ENCODE peak calls at places on chromosome 19, in nine cellular contexts. One of them, this sample, is unnamed.

GRCh38 chr19:33416307-33417215 is 43.1 kb downstream of the CEBPG start:
- DNase-seq in NB4: peak
- DNase-seq in breast epithelium: no peak
- DNase-seq in right lobe of liver: peak
- DNase-seq in lower leg skin: no peak
- DNase-seq in esophagus squamous epithelium: no peak
- DNase-seq in heart left ventricle: no peak
- DNase-seq in body of pancreas: peak
- DNase-seq in endothelial cell of umbilical vein: peak
- DNase-seq in this sample: no peak

GRCh38 chr19:2270572-2271515 is 11.1 kb downstream of the PEAK3 start:
- DNase-seq in NB4: peak
- DNase-seq in breast epithelium: peak
- DNase-seq in right lobe of liver: peak
- DNase-seq in lower leg skin: peak
- DNase-seq in esophagus squamous epithelium: peak
- DNase-seq in heart left ventricle: peak
- DNase-seq in body of pancreas: peak
- DNase-seq in endothelial cell of umbilical vein: peak
- DNase-seq in this sample: peak

GRCh38 chr19:2627319-2627829 is 75.1 kb downstream of the GNG7 start:
- DNase-seq in NB4: peak
- DNase-seq in breast epithelium: peak
- DNase-seq in right lobe of liver: peak
- DNase-seq in lower leg skin: peak
- DNase-seq in esophagus squamous epithelium: peak
- DNase-seq in heart left ventricle: peak
- DNase-seq in body of pancreas: peak
- DNase-seq in endothelial cell of umbilical vein: peak
- DNase-seq in this sample: peak

GRCh38 chr19:15246198-15246481 is 13.9 kb upstream of the EPHX3 start:
- DNase-seq in NB4: no peak
- DNase-seq in breast epithelium: no peak
- DNase-seq in right lobe of liver: no peak
- DNase-seq in lower leg skin: no peak
- DNase-seq in esophagus squamous epithelium: no peak
- DNase-seq in heart left ventricle: no peak
- DNase-seq in body of pancreas: no peak
- DNase-seq in endothelial cell of umbilical vein: no peak
- DNase-seq in this sample: no peak

GRCh38 chr19:7771072-7771471 is 8.0 kb downstream of the CLEC4M start:
- DNase-seq in NB4: peak
- DNase-seq in breast epithelium: no peak
- DNase-seq in right lobe of liver: no peak
- DNase-seq in lower leg skin: peak
- DNase-seq in esophagus squamous epithelium: no peak
- DNase-seq in heart left ventricle: no peak
- DNase-seq in body of pancreas: no peak
- DNase-seq in endothelial cell of umbilical vein: no peak
- DNase-seq in this sample: no peak

GRCh38 chr19:7159105-7159933 is 89.8 kb downstream of the ZNF557 start:
- DNase-seq in NB4: peak
- DNase-seq in breast epithelium: no peak
- DNase-seq in right lobe of liver: peak
- DNase-seq in lower leg skin: peak
- DNase-seq in esophagus squamous epithelium: no peak
- DNase-seq in heart left ventricle: peak
- DNase-seq in body of pancreas: no peak
- DNase-seq in endothelial cell of umbilical vein: no peak
- DNase-seq in this sample: peak

GRCh38 chr19:16323532-16323931 is 1.1 kb upstream of the KLF2 start:
- DNase-seq in NB4: no peak
- DNase-seq in breast epithelium: no peak
- DNase-seq in right lobe of liver: no peak
- DNase-seq in lower leg skin: no peak
- DNase-seq in esophagus squamous epithelium: no peak
- DNase-seq in heart left ventricle: no peak
- DNase-seq in body of pancreas: no peak
- DNase-seq in endothelial cell of umbilical vein: no peak
- DNase-seq in this sample: no peak

GRCh38 chr19:926595-927043 is 784 bp downstream of the ARID3A start:
- DNase-seq in NB4: no peak
- DNase-seq in breast epithelium: peak
- DNase-seq in right lobe of liver: peak
- DNase-seq in lower leg skin: no peak
- DNase-seq in esophagus squamous epithelium: no peak
- DNase-seq in heart left ventricle: peak
- DNase-seq in body of pancreas: no peak
- DNase-seq in endothelial cell of umbilical vein: no peak
- DNase-seq in this sample: peak

GRCh38 chr19:51602189-51602854 is 27.9 kb downstream of the SIGLEC5 start:
- DNase-seq in NB4: peak
- DNase-seq in breast epithelium: no peak
- DNase-seq in right lobe of liver: no peak
- DNase-seq in lower leg skin: no peak
- DNase-seq in esophagus squamous epithelium: no peak
- DNase-seq in heart left ventricle: no peak
- DNase-seq in body of pancreas: no peak
- DNase-seq in endothelial cell of umbilical vein: no peak
- DNase-seq in this sample: no peak

DNA sequence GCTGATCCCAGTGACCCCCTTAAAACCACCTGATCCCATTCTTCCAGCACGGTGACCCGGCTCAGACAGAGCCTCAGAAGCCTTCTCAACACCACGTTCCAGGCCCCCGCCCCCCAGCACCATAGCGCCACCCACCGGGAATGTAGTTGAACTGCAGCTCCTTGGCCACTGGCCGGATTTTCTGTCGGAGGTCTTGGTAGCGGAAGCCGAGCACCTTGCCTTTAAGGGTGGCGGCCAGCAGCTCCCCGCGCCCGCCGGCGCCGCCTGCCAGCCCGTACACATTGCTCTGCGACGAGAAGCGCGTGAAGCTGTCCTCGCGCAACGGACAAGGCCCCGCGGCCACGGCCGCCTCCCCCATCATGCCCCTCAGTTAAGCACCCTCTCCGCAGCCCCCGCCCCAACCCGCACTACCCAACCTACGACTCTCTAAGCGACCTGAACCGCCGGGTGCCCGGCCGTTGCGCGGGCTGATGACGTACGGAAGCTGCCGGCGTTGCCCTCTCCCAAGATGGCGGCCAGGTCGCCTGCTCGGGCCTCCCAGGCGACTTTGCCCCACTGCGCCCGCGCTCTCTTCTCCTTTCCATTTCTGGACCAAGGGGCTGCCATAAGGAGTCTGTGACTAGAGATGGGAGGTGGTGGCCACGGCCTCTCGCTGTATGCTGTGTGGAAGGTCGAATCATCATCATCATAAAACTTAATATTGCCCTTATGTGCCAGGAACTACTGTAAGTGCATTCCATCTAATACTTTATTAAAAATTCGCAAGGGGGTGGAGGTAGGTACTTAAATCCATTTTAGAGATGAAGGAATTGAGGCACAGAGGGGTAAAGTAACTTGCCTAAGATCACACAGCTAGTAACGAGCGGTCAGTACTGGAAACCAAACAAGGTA is at the start of gene KPTN:
- DNase-seq in NB4: peak
- DNase-seq in breast epithelium: peak
- DNase-seq in right lobe of liver: peak
- DNase-seq in lower leg skin: peak
- DNase-seq in esophagus squamous epithelium: peak
- DNase-seq in heart left ventricle: peak
- DNase-seq in body of pancreas: peak
- DNase-seq in endothelial cell of umbilical vein: peak
- DNase-seq in this sample: peak
- TF ChIP-seq POLR2A in NB4: peak
- TF ChIP-seq POLR2A in breast epithelium: no peak
- TF ChIP-seq POLR2A in right lobe of liver: peak
- TF ChIP-seq POLR2A in lower leg skin: no peak
- TF ChIP-seq POLR2A in esophagus squamous epithelium: peak
- TF ChIP-seq POLR2A in heart left ventricle: peak
- TF ChIP-seq POLR2A in body of pancreas: peak
- TF ChIP-seq POLR2A in endothelial cell of umbilical vein: peak
- TF ChIP-seq POLR2A in this sample: peak

DNA sequence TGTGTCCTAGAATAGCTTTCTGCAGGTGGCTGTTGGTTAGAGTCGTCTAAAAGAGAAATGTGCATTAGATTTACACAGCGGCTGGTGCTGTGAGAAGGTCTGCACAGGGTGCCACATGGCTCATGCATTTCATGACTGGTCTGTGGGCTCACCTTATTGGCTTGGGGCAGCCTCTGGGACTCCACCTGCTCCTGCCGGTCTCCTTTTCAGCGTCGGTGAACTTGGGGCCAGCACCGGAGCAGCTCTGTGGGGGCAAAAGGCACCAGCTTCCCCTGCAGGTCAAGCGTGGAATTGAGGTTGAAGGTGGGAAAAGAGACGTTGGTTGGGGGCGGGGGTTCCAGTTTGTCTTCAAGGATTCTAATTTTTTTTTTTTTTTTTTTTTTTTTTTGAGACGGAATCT is 3.1 kb upstream of the PNMA8C start:
- DNase-seq in NB4: no peak
- DNase-seq in breast epithelium: no peak
- DNase-seq in right lobe of liver: no peak
- DNase-seq in lower leg skin: no peak
- DNase-seq in esophagus squamous epithelium: no peak
- DNase-seq in heart left ventricle: no peak
- DNase-seq in body of pancreas: peak
- DNase-seq in endothelial cell of umbilical vein: no peak
- DNase-seq in this sample: no peak
- TF ChIP-seq CTCF in NB4: peak
- TF ChIP-seq CTCF in breast epithelium: no peak
- TF ChIP-seq CTCF in right lobe of liver: no peak
- TF ChIP-seq CTCF in lower leg skin: no peak
- TF ChIP-seq CTCF in esophagus squamous epithelium: no peak
- TF ChIP-seq CTCF in heart left ventricle: no peak
- TF ChIP-seq CTCF in body of pancreas: peak
- TF ChIP-seq CTCF in endothelial cell of umbilical vein: no peak
- TF ChIP-seq CTCF in this sample: no peak

DNA sequence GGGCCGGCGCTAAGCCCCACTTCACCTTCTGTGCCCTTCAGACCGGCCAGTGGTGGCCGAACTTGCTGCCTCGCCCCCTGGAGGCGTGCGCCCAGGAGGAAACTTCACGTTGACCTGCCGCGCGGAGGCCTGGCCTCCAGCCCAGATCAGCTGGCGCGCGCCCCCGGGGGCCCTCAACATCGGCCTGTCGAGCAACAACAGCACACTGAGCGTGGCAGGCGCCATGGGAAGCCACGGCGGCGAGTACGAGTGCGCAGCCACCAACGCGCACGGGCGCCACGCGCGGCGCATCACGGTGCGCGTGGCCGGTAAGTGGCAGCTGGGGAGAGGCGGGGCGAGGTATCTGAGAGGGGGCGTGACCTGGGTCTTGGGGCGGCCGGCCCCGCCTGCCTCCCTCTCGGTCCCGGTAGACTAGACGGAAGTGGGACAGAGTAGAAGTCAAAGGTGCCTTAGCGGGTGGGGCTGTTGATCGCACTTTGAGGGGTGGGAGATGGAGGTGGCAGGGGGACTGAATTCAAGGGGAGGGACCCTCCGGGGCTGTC is 5.6 kb downstream of the ICAM5 start:
- DNase-seq in NB4: no peak
- DNase-seq in breast epithelium: no peak
- DNase-seq in right lobe of liver: no peak
- DNase-seq in lower leg skin: no peak
- DNase-seq in esophagus squamous epithelium: no peak
- DNase-seq in heart left ventricle: no peak
- DNase-seq in body of pancreas: no peak
- DNase-seq in endothelial cell of umbilical vein: peak
- DNase-seq in this sample: no peak
- TF ChIP-seq POLR2A in NB4: no peak
- TF ChIP-seq POLR2A in breast epithelium: no peak
- TF ChIP-seq POLR2A in right lobe of liver: no peak
- TF ChIP-seq POLR2A in lower leg skin: no peak
- TF ChIP-seq POLR2A in esophagus squamous epithelium: no peak
- TF ChIP-seq POLR2A in heart left ventricle: no peak
- TF ChIP-seq POLR2A in body of pancreas: no peak
- TF ChIP-seq POLR2A in endothelial cell of umbilical vein: no peak
- TF ChIP-seq POLR2A in this sample: no peak

GRCh38 chr19:57242821-57243220 is 2.4 kb downstream of the ZNF805 start:
- DNase-seq in NB4: no peak
- DNase-seq in breast epithelium: no peak
- DNase-seq in right lobe of liver: no peak
- DNase-seq in lower leg skin: no peak
- DNase-seq in esophagus squamous epithelium: no peak
- DNase-seq in heart left ventricle: no peak
- DNase-seq in body of pancreas: no peak
- DNase-seq in endothelial cell of umbilical vein: no peak
- DNase-seq in this sample: no peak

GRCh38 chr19:57239982-57240310 is 486 bp upstream of the ZNF805 start:
- DNase-seq in NB4: no peak
- DNase-seq in breast epithelium: no peak
- DNase-seq in right lobe of liver: no peak
- DNase-seq in lower leg skin: no peak
- DNase-seq in esophagus squamous epithelium: no peak
- DNase-seq in heart left ventricle: no peak
- DNase-seq in body of pancreas: no peak
- DNase-seq in endothelial cell of umbilical vein: no peak
- DNase-seq in this sample: no peak

GRCh38 chr19:57244513-57244912 is 4.1 kb downstream of the ZNF805 start:
- DNase-seq in NB4: no peak
- DNase-seq in breast epithelium: no peak
- DNase-seq in right lobe of liver: no peak
- DNase-seq in lower leg skin: no peak
- DNase-seq in esophagus squamous epithelium: no peak
- DNase-seq in heart left ventricle: no peak
- DNase-seq in body of pancreas: no peak
- DNase-seq in endothelial cell of umbilical vein: no peak
- DNase-seq in this sample: no peak

GRCh38 chr19:57241181-57241580 is 749 bp downstream of the ZNF805 start:
- DNase-seq in NB4: peak
- DNase-seq in breast epithelium: no peak
- DNase-seq in right lobe of liver: no peak
- DNase-seq in lower leg skin: no peak
- DNase-seq in esophagus squamous epithelium: no peak
- DNase-seq in heart left ventricle: no peak
- DNase-seq in body of pancreas: no peak
- DNase-seq in endothelial cell of umbilical vein: peak
- DNase-seq in this sample: no peak

DNA sequence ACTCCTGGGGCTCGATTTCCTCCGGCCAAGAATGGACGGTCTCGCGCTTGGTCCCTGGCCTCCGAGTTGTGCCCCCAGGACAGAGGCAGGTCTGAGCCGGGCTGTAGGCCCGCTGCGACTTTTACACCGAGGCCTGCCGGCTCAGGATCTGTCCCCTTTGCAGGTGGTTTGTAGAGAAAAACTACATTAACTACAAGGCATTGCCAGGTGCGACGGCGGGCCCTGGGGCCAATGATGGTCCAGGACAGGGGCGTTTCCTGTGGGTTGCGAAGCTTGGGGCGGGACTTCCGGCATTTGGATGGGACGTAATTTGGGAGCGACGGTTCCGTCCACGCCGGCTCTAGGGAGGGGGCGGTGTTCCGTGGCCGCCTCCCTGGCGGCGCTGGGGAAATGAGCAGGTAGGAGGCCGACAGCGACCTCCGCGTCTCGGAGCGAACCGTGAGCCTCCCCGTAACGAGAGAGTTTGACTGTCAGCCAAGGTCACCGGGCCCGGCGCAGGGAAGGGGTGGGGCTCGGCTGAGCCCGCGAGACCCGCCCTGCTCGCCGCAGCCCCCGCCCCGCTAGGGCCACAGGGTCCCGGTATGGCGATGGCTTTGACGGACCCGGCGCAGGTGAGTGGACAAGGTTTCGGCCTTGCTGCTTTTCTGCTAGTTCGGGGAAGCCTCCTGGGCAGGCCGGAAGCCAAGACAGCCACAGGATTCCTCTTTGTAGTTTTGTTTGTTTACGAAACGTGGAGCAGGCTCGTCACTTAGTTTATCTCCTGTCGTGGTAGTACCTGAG is at the start of gene ZNF805:
- DNase-seq in NB4: peak
- DNase-seq in breast epithelium: peak
- DNase-seq in right lobe of liver: peak
- DNase-seq in lower leg skin: peak
- DNase-seq in esophagus squamous epithelium: peak
- DNase-seq in heart left ventricle: peak
- DNase-seq in body of pancreas: peak
- DNase-seq in endothelial cell of umbilical vein: peak
- DNase-seq in this sample: peak
- TF ChIP-seq CTCF in NB4: no peak
- TF ChIP-seq CTCF in breast epithelium: no peak
- TF ChIP-seq CTCF in right lobe of liver: peak
- TF ChIP-seq CTCF in lower leg skin: no peak
- TF ChIP-seq CTCF in esophagus squamous epithelium: no peak
- TF ChIP-seq CTCF in heart left ventricle: no peak
- TF ChIP-seq CTCF in body of pancreas: no peak
- TF ChIP-seq CTCF in endothelial cell of umbilical vein: no peak
- TF ChIP-seq CTCF in this sample: peak

This sample was measured in uterus.